ENCODE peak calls at places on chromosomes 16 and 17, in ten cellular contexts. V is stomach, N is SK-N-SH, B is A549, W is sigmoid colon, E is tibial nerve, M is ovary, Y is K562, K is transverse colon, C is HepG2. J is an unnamed sample.

GRCh38 chr17:45902892-45903346 is 8.6 kb downstream of the MAPT start:
- DNase-seq in V (peak), N (peak), B (no peak), W (no peak), E (no peak), M (no peak), Y (peak), K (no peak), C (peak), J (no peak)

GRCh38 chr17:66229783-66230538 is 746 bp upstream of the APOH start:
- DNase-seq in V (no peak), N (no peak), B (no peak), W (no peak), E (no peak), M (no peak), Y (no peak), K (no peak), C (peak), J (no peak)

GRCh38 chr17:44197980-44198720 is 1.5 kb downstream of the ATXN7L3 start:
- DNase-seq in V (no peak), N (no peak), B (peak), W (no peak), E (no peak), M (peak), Y (peak), K (peak), C (no peak), J (peak)

GRCh38 chr16:27718136-27718766 is 168.3 kb downstream of the KATNIP start:
- DNase-seq in V (no peak), N (no peak), B (no peak), W (peak), E (no peak), M (no peak), Y (no peak), K (no peak), C (peak), J (no peak)

GRCh38 chr17:42687707-42688275 is 5.5 kb downstream of the CNTNAP1 start:
- DNase-seq in V (no peak), N (peak), B (no peak), W (no peak), E (no peak), M (no peak), Y (no peak), K (no peak), C (no peak), J (no peak)

GRCh38 chr17:51322390-51323029 is 62.2 kb downstream of the UTP18 start:
- DNase-seq in V (no peak), N (peak), B (peak), W (no peak), E (no peak), M (no peak), Y (peak), K (no peak), C (peak), J (no peak)

GRCh38 chr17:41521574-41522261 is 3.0 kb upstream of the KRT15 start:
- DNase-seq in V (peak), N (no peak), B (peak), W (no peak), E (no peak), M (no peak), Y (peak), K (peak), C (peak), J (peak)

GRCh38 chr16:31242197-31242596 is 17.6 kb upstream of the ITGAM start:
- DNase-seq in V (no peak), N (no peak), B (no peak), W (no peak), E (no peak), M (no peak), Y (peak), K (no peak), C (no peak), J (peak)

GRCh38 chr16:27445502-27446175 is 43.7 kb downstream of the IL21R start:
- DNase-seq in V (no peak), N (no peak), B (no peak), W (peak), E (no peak), M (no peak), Y (no peak), K (no peak), C (no peak), J (no peak)

GRCh38 chr16:71479420-71479819 is 9.7 kb downstream of the ZNF19 start:
- DNase-seq in V (no peak), N (peak), B (no peak), W (no peak), E (no peak), M (no peak), Y (peak), K (peak), C (peak), J (no peak)
- TF ChIP-seq EP300 in V (no peak), N (no peak), B (no peak), W (no peak), E (no peak), M (no peak), Y (no peak), K (no peak), C (no peak), J (no peak)

GRCh38 chr17:80103686-80104085 is 2.3 kb downstream of the GAA start:
- DNase-seq in V (no peak), N (no peak), B (no peak), W (no peak), E (no peak), M (no peak), Y (no peak), K (no peak), C (no peak), J (no peak)

GRCh38 chr17:80104321-80104955 is 3.1 kb downstream of the GAA start:
- DNase-seq in V (no peak), N (peak), B (no peak), W (no peak), E (no peak), M (peak), Y (no peak), K (no peak), C (no peak), J (no peak)

GRCh38 chr17:80105762-80106161 is 4.4 kb downstream of the GAA start:
- DNase-seq in V (peak), N (peak), B (no peak), W (peak), E (no peak), M (peak), Y (peak), K (peak), C (no peak), J (no peak)

GRCh38 chr17:80106176-80106575 is 4.8 kb downstream of the GAA start:
- DNase-seq in V (no peak), N (peak), B (no peak), W (no peak), E (no peak), M (no peak), Y (no peak), K (no peak), C (no peak), J (no peak)

DNA sequence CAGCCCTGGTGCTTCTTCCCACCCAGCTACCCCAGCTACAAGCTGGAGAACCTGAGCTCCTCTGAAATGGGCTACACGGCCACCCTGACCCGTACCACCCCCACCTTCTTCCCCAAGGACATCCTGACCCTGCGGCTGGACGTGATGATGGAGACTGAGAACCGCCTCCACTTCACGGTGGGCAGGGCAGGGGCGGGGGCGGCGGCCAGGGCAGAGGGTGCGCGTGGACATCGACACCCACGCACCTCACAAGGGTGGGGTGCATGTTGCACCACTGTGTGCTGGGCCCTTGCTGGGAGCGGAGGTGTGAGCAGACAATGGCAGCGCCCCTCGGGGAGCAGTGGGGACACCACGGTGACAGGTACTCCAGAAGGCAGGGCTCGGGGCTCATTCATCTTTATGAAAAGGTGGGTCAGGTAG is 3.6 kb downstream of the GAA start:
- DNase-seq in V (no peak), N (no peak), B (no peak), W (no peak), E (no peak), M (peak), Y (no peak), K (no peak), C (no peak), J (no peak)
- TF ChIP-seq EP300 in V (no peak), N (no peak), B (no peak), W (no peak), E (no peak), M (no peak), Y (no peak), K (no peak), C (no peak), J (no peak)

GRCh38 chr16:85917012-85917411 is 18.1 kb downstream of the IRF8 start:
- DNase-seq in V (no peak), N (no peak), B (no peak), W (no peak), E (no peak), M (no peak), Y (peak), K (no peak), C (no peak), J (no peak)

GRCh38 chr16:85921026-85921425 is 22.1 kb downstream of the IRF8 start:
- DNase-seq in V (no peak), N (no peak), B (no peak), W (no peak), E (no peak), M (no peak), Y (no peak), K (no peak), C (no peak), J (no peak)

GRCh38 chr16:85918436-85918835 is 19.5 kb downstream of the IRF8 start:
- DNase-seq in V (no peak), N (no peak), B (no peak), W (no peak), E (no peak), M (no peak), Y (no peak), K (no peak), C (no peak), J (no peak)

GRCh38 chr16:85917959-85918358 is 19.0 kb downstream of the IRF8 start:
- DNase-seq in V (no peak), N (no peak), B (no peak), W (no peak), E (no peak), M (no peak), Y (no peak), K (no peak), C (no peak), J (no peak)

GRCh38 chr16:85919271-85920267 is 20.6 kb downstream of the IRF8 start:
- DNase-seq in V (no peak), N (no peak), B (no peak), W (no peak), E (no peak), M (no peak), Y (no peak), K (no peak), C (no peak), J (no peak)
- TF ChIP-seq EP300 in V (no peak), N (no peak), B (no peak), W (no peak), E (no peak), M (no peak), Y (no peak), K (no peak), C (no peak), J (no peak)

GRCh38 chr16:85389679-85390470 is 223.2 kb upstream of the GSE1 start:
- DNase-seq in V (no peak), N (no peak), B (no peak), W (peak), E (peak), M (no peak), Y (no peak), K (no peak), C (no peak), J (peak)

GRCh38 chr16:85391175-85391707 is 221.9 kb upstream of the GSE1 start:
- DNase-seq in V (no peak), N (no peak), B (no peak), W (peak), E (no peak), M (no peak), Y (no peak), K (no peak), C (no peak), J (no peak)

GRCh38 chr16:85391769-85392583 is 221.1 kb upstream of the GSE1 start:
- DNase-seq in V (no peak), N (no peak), B (no peak), W (peak), E (peak), M (no peak), Y (no peak), K (no peak), C (no peak), J (no peak)

GRCh38 chr16:85392756-85393673 is 220.1 kb upstream of the GSE1 start:
- DNase-seq in V (no peak), N (no peak), B (no peak), W (peak), E (peak), M (no peak), Y (no peak), K (no peak), C (no peak), J (no peak)

DNA sequence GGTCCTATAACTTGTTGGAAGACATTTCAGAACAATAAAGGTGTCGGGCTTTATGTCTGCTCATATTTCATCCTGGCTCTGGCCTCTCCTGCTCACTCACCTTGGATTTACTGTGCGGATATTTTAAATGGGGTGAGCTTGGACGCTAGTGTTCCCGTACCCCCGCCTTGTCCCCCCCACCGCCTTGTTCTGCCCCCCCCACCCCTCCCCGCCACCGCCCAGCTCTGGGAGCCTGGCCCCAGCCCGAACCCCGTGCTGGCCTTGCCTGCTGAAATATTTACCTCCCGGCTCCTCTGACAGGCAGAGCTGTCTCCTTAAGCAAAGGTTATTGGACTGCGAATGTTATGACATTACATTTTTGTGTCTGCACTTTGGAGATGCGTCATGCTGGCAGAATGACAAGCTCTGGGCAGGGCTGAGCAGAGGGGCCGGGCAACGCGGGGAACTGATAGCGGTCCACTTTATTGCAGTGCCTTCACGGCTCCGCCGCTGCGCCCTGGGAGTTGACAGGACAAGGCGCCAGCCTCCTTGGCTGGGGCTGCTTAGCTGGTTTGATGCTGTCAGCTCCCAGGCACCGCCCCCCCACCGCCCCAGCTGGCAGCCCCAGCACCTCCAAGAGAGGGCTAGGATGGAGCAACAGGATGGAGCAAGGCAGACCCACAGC is 222.5 kb upstream of the GSE1 start:
- DNase-seq in V (peak), N (peak), B (peak), W (peak), E (peak), M (peak), Y (peak), K (peak), C (peak), J (no peak)
- TF ChIP-seq EP300 in V (no peak), N (peak), B (no peak), W (peak), E (no peak), M (no peak), Y (peak), K (no peak), C (no peak), J (no peak)

GRCh38 chr16:47141773-47142468 is 1.8 kb downstream of the NETO2 start:
- DNase-seq in V (peak), N (peak), B (peak), W (peak), E (peak), M (peak), Y (peak), K (peak), C (peak), J (no peak)

GRCh38 chr16:47144559-47144877 is 773 bp upstream of the NETO2 start:
- DNase-seq in V (no peak), N (no peak), B (no peak), W (no peak), E (no peak), M (no peak), Y (no peak), K (no peak), C (no peak), J (no peak)

GRCh38 chr16:47143329-47143676 is 442 bp downstream of the NETO2 start:
- DNase-seq in V (peak), N (peak), B (peak), W (no peak), E (no peak), M (no peak), Y (peak), K (peak), C (peak), J (peak)

GRCh38 chr16:47143677-47144558 is at the start of gene NETO2:
- DNase-seq in V (peak), N (peak), B (peak), W (no peak), E (no peak), M (peak), Y (peak), K (peak), C (peak), J (peak)

GRCh38 chr16:47142469-47143328 is 1.0 kb downstream of the NETO2 start:
- DNase-seq in V (peak), N (peak), B (peak), W (no peak), E (no peak), M (peak), Y (peak), K (peak), C (no peak), J (peak)
- TF ChIP-seq EP300 in V (no peak), N (no peak), B (no peak), W (no peak), E (no peak), M (no peak), Y (no peak), K (no peak), C (peak), J (no peak)

DNA sequence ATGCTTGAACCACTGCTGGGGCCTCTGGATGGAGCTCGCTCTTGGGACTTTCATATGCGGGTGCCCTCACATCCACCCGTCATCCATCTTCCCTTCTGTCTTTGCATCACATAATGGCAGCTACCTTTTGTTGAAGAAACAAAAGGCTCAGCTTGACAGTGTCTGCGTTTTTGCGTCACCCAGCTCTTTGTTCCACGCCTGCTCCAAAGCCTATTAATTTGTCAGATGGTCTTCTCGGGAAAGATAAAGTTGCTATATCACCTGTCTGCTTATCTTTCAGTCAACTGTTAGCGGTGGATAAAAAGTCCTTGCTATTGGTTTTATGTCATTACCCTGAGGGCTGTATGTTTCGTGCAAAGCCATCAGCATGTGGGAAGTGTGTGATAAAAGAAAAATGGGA is 18.1 kb upstream of the BCO1 start:
- DNase-seq in V (no peak), N (no peak), B (no peak), W (no peak), E (no peak), M (no peak), Y (no peak), K (no peak), C (no peak), J (no peak)
- TF ChIP-seq EP300 in V (no peak), N (no peak), B (no peak), W (no peak), E (no peak), M (no peak), Y (peak), K (no peak), C (no peak), J (no peak)

GRCh38 chr16:53042235-53042645 is 10.5 kb downstream of the CHD9NB start:
- DNase-seq in V (no peak), N (no peak), B (no peak), W (no peak), E (no peak), M (no peak), Y (no peak), K (no peak), C (no peak), J (no peak)

GRCh38 chr16:53043986-53044571 is 8.6 kb downstream of the CHD9NB start:
- DNase-seq in V (no peak), N (no peak), B (no peak), W (no peak), E (no peak), M (no peak), Y (no peak), K (peak), C (peak), J (peak)

GRCh38 chr16:53040788-53041187 is 11.9 kb downstream of the CHD9NB start:
- DNase-seq in V (no peak), N (no peak), B (no peak), W (no peak), E (no peak), M (no peak), Y (no peak), K (no peak), C (no peak), J (no peak)

GRCh38 chr16:53043462-53043861 is 9.2 kb downstream of the CHD9NB start:
- DNase-seq in V (no peak), N (no peak), B (no peak), W (no peak), E (no peak), M (no peak), Y (no peak), K (peak), C (no peak), J (no peak)

GRCh38 chr16:53041196-53041977 is 11.3 kb downstream of the CHD9NB start:
- DNase-seq in V (peak), N (no peak), B (no peak), W (peak), E (peak), M (peak), Y (no peak), K (peak), C (peak), J (peak)
- TF ChIP-seq EP300 in V (no peak), N (no peak), B (no peak), W (no peak), E (no peak), M (no peak), Y (no peak), K (no peak), C (no peak), J (no peak)